ENCODE peak calls at places on chromosomes 11 and 22, in five cellular contexts. F, I, E, T and U are unnamed samples.

GRCh38 chr11:78216021-78216420 is 27.3 kb downstream of the USP35 start:
- DNase-seq in F (no peak), I (no peak), E (peak), T (no peak), U (no peak)

GRCh38 chr22:36282078-36282831 is 29.3 kb downstream of the APOL1 start:
- DNase-seq in F (peak), I (no peak), E (no peak), T (no peak), U (no peak)

GRCh38 chr22:46072030-46072881 is 78.1 kb upstream of the PPARA start:
- DNase-seq in F (peak), I (no peak), E (peak), T (no peak), U (no peak)

GRCh38 chr11:76798202-76798581 is 15.0 kb downstream of the TSKU start:
- DNase-seq in F (peak), I (peak), E (no peak), T (no peak), U (peak)

GRCh38 chr11:79447039-79447438 is 6.2 kb upstream of the TENM4 start:
- DNase-seq in F (no peak), I (no peak), E (no peak), T (no peak), U (no peak)

GRCh38 chr22:46501701-46502100 is 35.7 kb downstream of the CELSR1 start:
- DNase-seq in F (no peak), I (peak), E (no peak), T (no peak), U (peak)

GRCh38 chr11:2746401-2747230 is 46.8 kb upstream of the KCNQ1OT1 start:
- DNase-seq in F (peak), I (no peak), E (peak), T (no peak), U (no peak)

GRCh38 chr11:128532571-128533091 is 54.7 kb downstream of the ETS1 start:
- DNase-seq in F (no peak), I (no peak), E (no peak), T (no peak), U (no peak)

GRCh38 chr11:6864436-6864835 is 1.6 kb downstream of the OR10A2 start:
- DNase-seq in F (no peak), I (peak), E (no peak), T (no peak), U (peak)

GRCh38 chr11:120121914-120122473 is 15.9 kb downstream of the TRIM29 start:
- DNase-seq in F (no peak), I (no peak), E (no peak), T (no peak), U (no peak)

GRCh38 chr11:35362571-35362980 is 56.8 kb downstream of the SLC1A2 start:
- DNase-seq in F (no peak), I (no peak), E (no peak), T (no peak), U (no peak)

GRCh38 chr11:121082670-121083069 is 18.4 kb upstream of the TECTA start:
- DNase-seq in F (no peak), I (no peak), E (no peak), T (no peak), U (no peak)

GRCh38 chr22:44029069-44029468 is 5.0 kb downstream of the PARVB start:
- DNase-seq in F (no peak), I (no peak), E (no peak), T (no peak), U (no peak)

GRCh38 chr11:116563028-116563712 is 209.6 kb downstream of the BUD13 start:
- DNase-seq in F (no peak), I (peak), E (no peak), T (no peak), U (peak)

GRCh38 chr11:111347723-111348115 is 31.4 kb downstream of the POU2AF1 start:
- DNase-seq in F (no peak), I (no peak), E (no peak), T (no peak), U (no peak)

GRCh38 chr11:44760917-44761545 is 34.3 kb downstream of the TSPAN18 start:
- DNase-seq in F (peak), I (peak), E (no peak), T (peak), U (peak)

GRCh38 chr11:47791774-47792173 is 24.6 kb upstream of the FNBP4 start:
- DNase-seq in F (no peak), I (no peak), E (no peak), T (no peak), U (no peak)

GRCh38 chr22:50730941-50731661 is 6.9 kb upstream of the ACR start:
- DNase-seq in F (no peak), I (peak), E (peak), T (no peak), U (no peak)

GRCh38 chr11:121841487-121842167 is 274.4 kb downstream of the BLID start:
- DNase-seq in F (peak), I (peak), E (no peak), T (no peak), U (peak)

GRCh38 chr11:77151804-77152513 is 23.9 kb downstream of the MYO7A start:
- DNase-seq in F (no peak), I (no peak), E (peak), T (no peak), U (no peak)

GRCh38 chr11:128548655-128549255 is 38.6 kb downstream of the ETS1 start:
- DNase-seq in F (peak), I (peak), E (peak), T (no peak), U (peak)

GRCh38 chr11:2684581-2684980 is 15.2 kb downstream of the KCNQ1OT1 start:
- DNase-seq in F (peak), I (no peak), E (no peak), T (no peak), U (no peak)

GRCh38 chr11:24155792-24156191 is 341.1 kb upstream of the LUZP2 start:
- DNase-seq in F (no peak), I (no peak), E (no peak), T (no peak), U (no peak)

GRCh38 chr22:50531546-50532352 is 1.9 kb upstream of the TYMP start:
- DNase-seq in F (peak), I (peak), E (peak), T (no peak), U (peak)

GRCh38 chr11:123653997-123654565 is 343 bp downstream of the SCN3B start:
- DNase-seq in F (peak), I (peak), E (peak), T (no peak), U (peak)

GRCh38 chr22:49553518-49554295 is 274.0 kb downstream of the BRD1 start:
- DNase-seq in F (peak), I (no peak), E (peak), T (no peak), U (no peak)

GRCh38 chr22:31248138-31248745 is 36.1 kb downstream of the LIMK2 start:
- DNase-seq in F (peak), I (peak), E (peak), T (no peak), U (peak)

GRCh38 chr11:96317576-96317975 is 25.4 kb downstream of the MAML2 start:
- DNase-seq in F (no peak), I (no peak), E (no peak), T (no peak), U (no peak)

GRCh38 chr11:115581871-115582639 is 77.8 kb upstream of the CADM1 start:
- DNase-seq in F (no peak), I (no peak), E (no peak), T (no peak), U (no peak)

GRCh38 chr22:27391092-27391770 is 410.3 kb downstream of the MN1 start:
- DNase-seq in F (peak), I (no peak), E (no peak), T (no peak), U (no peak)

GRCh38 chr11:1226981-1227550 is 4.2 kb downstream of the MUC5B start:
- DNase-seq in F (peak), I (peak), E (peak), T (no peak), U (peak)

GRCh38 chr11:36048496-36049247 is 104.8 kb downstream of the LDLRAD3 start:
- DNase-seq in F (no peak), I (no peak), E (no peak), T (no peak), U (no peak)

GRCh38 chr22:43811777-43812148 is 342 bp downstream of the EFCAB6 start:
- DNase-seq in F (no peak), I (no peak), E (no peak), T (peak), U (peak)

GRCh38 chr11:77171254-77171653 is 43.2 kb downstream of the MYO7A start:
- DNase-seq in F (no peak), I (no peak), E (no peak), T (no peak), U (no peak)

GRCh38 chr11:130124096-130124495 is 35.5 kb upstream of the ST14 start:
- DNase-seq in F (peak), I (peak), E (no peak), T (peak), U (peak)

GRCh38 chr22:43883012-43883661 is 8.7 kb downstream of the PNPLA5 start:
- DNase-seq in F (peak), I (peak), E (peak), T (peak), U (peak)

GRCh38 chr11:23041104-23041503 is 180.8 kb upstream of the CCDC179 start:
- DNase-seq in F (no peak), I (no peak), E (no peak), T (no peak), U (no peak)

GRCh38 chr11:93577291-93577690 is 34.1 kb upstream of the SMCO4 start:
- DNase-seq in F (no peak), I (peak), E (no peak), T (no peak), U (no peak)